ENCODE peak calls at places on chromosomes 4 and X, in eight cellular contexts. Q is effector memory CD4-positive, alpha-beta T cell; G is adrenal gland; B is Caco-2; R is cardiac muscle cell; U is DND-41; O is brain microvascular endothelial cell; C is neural progenitor cell. P is an unnamed sample.

GRCh38 chr4:82773049-82773448 is 25.5 kb downstream of the SCD5 start:
- DNase-seq in Q (no peak), G (no peak), B (no peak), R (no peak), U (no peak), O (no peak), C (no peak), P (no peak)

GRCh38 chrX:40073439-40074054 is 24.2 kb downstream of the BCOR start:
- DNase-seq in Q (no peak), G (no peak), B (no peak), R (no peak), U (no peak), O (no peak), C (no peak), P (no peak)

GRCh38 chr4:139144161-139144859 is 32.7 kb downstream of the ELF2 start:
- DNase-seq in Q (no peak), G (peak; percentile 28), B (no peak), R (peak; percentile 30), U (peak; percentile 16), O (peak; percentile 38), C (peak; percentile 43), P (peak; percentile 76)

GRCh38 chr4:64776820-64777219 is 367.6 kb upstream of the TECRL start:
- DNase-seq in Q (no peak), G (no peak), B (no peak), R (no peak), U (no peak), O (no peak), C (no peak), P (no peak)

GRCh38 chr4:140152015-140152703 is 1.8 kb downstream of the MAML3 start:
- DNase-seq in Q (peak; percentile 55), G (peak; percentile 80), B (no peak), R (peak; percentile 84), U (peak; percentile 84), O (no peak), C (peak; percentile 76), P (peak; percentile 80)

GRCh38 chr4:7811536-7812190 is 128.0 kb downstream of the AFAP1 start:
- DNase-seq in Q (no peak), G (no peak), B (peak; percentile 28), R (no peak), U (no peak), O (no peak), C (peak; percentile 61), P (peak; percentile 63)

GRCh38 chr4:73948990-73949706 is 32.7 kb downstream of the PF4 start:
- DNase-seq in Q (no peak), G (no peak), B (no peak), R (no peak), U (no peak), O (no peak), C (no peak), P (no peak)

GRCh38 chrX:35499071-35499862 is 298.9 kb upstream of the MAGEB16 start:
- DNase-seq in Q (no peak), G (no peak), B (no peak), R (no peak), U (no peak), O (no peak), C (no peak), P (no peak)

GRCh38 chr4:80286451-80286850 is 20.0 kb downstream of the FGF5 start:
- DNase-seq in Q (no peak), G (no peak), B (no peak), R (no peak), U (no peak), O (no peak), C (no peak), P (no peak)

GRCh38 chrX:8025705-8026104 is 98.5 kb upstream of the PNPLA4 start:
- DNase-seq in Q (no peak), G (no peak), B (no peak), R (no peak), U (no peak), O (no peak), C (no peak), P (no peak)

GRCh38 chr4:11700751-11701226 is 272.1 kb upstream of the HS3ST1 start:
- DNase-seq in Q (no peak), G (no peak), B (no peak), R (no peak), U (no peak), O (no peak), C (no peak), P (no peak)

GRCh38 chrX:55908685-55909212 is 191.2 kb downstream of the RRAGB start:
- DNase-seq in Q (no peak), G (peak; percentile 13), B (peak; percentile 13), R (peak; percentile 35), U (no peak), O (no peak), C (peak; percentile 43), P (peak; percentile 35)

GRCh38 chr4:143700060-143700419 is 435 bp downstream of the FREM3 start:
- DNase-seq in Q (no peak), G (peak; percentile 15), B (no peak), R (peak; percentile 29), U (peak; percentile 21), O (no peak), C (peak; percentile 19), P (peak; percentile 75)
- H3K4me3 ChIP-seq in Q (peak overlapping the region; percentile 45), G (peak overlapping the region; percentile 33), B (no peak overlapping the region), R (peak overlapping the region; percentile 26), U (peak overlapping the region; percentile 61), O (peak overlapping the region; percentile 20), C (peak overlapping the region; percentile 64), P (peak overlapping the region; percentile 54)

GRCh38 chrX:2829066-2829430 is 318 bp downstream of the GYG2 start:
- DNase-seq in Q (no peak), G (no peak), B (peak; percentile 16), R (peak; percentile 63), U (no peak), O (no peak), C (peak; percentile 86), P (no peak)
- H3K4me3 ChIP-seq in Q (no peak overlapping the region), G (peak overlapping the region; percentile 49), B (peak overlapping the region; percentile 68), R (peak overlapping the region; percentile 72), U (no peak overlapping the region), O (peak overlapping the region; percentile 39), C (peak overlapping the region; percentile 81), P (peak overlapping the region; percentile 42)

GRCh38 chr4:182492456-182492855 is 249.3 kb downstream of the TENM3 start:
- DNase-seq in Q (no peak), G (no peak), B (no peak), R (no peak), U (no peak), O (peak; percentile 51), C (no peak), P (peak; percentile 42)
- H3K4me3 ChIP-seq in Q (no peak overlapping the region), G (peak overlapping the region; percentile 32), B (no peak overlapping the region), R (no peak overlapping the region), U (no peak overlapping the region), O (peak overlapping the region; percentile 3), C (no peak overlapping the region), P (peak overlapping the region; percentile 23)

GRCh38 chr4:69830529-69831269 is 29.2 kb downstream of the SULT1E1 start:
- DNase-seq in Q (no peak), G (no peak), B (peak; percentile 67), R (no peak), U (no peak), O (peak; percentile 62), C (no peak), P (peak; percentile 10)
- H3K4me3 ChIP-seq in Q (no peak overlapping the region), G (no peak overlapping the region), B (peak overlapping the region; percentile 41), R (no peak overlapping the region), U (no peak overlapping the region), O (no peak overlapping the region), C (no peak overlapping the region), P (no peak overlapping the region)

GRCh38 chrX:41449615-41450014 is 2.5 kb downstream of the NYX start:
- DNase-seq in Q (no peak), G (no peak), B (no peak), R (peak; percentile 83), U (no peak), O (no peak), C (no peak), P (peak; percentile 42)
- H3K4me3 ChIP-seq in Q (no peak overlapping the region), G (peak overlapping the region; percentile 17), B (no peak overlapping the region), R (no peak overlapping the region), U (no peak overlapping the region), O (no peak overlapping the region), C (no peak overlapping the region), P (peak overlapping the region; percentile 59)

DNA sequence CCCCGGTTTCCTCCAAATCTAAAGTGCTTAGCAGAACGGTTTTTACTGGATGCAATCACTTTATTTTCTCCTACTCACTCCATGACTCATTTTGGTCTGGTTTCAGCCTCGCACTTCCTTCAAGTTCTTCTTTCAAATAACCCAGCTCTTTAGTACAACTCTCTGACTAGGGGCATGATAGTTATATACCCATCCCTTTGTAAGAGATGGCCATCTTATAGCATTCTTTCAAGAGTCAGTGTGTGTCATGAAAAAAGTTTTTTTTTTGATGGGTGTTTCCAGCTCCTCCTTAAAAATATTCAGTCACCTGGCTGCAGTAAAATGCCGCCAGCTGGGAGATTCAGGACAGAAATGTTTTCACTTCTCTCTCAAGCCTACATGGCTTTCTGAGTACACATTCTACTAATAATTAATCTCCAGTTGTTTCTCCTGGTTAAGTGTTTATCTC is 139.4 kb downstream of the GASK1B start:
- DNase-seq in Q (no peak), G (peak; percentile 32), B (no peak), R (no peak), U (no peak), O (peak; percentile 38), C (no peak), P (peak; percentile 59)
- H3K4me3 ChIP-seq in Q (no peak overlapping the region), G (no peak overlapping the region), B (no peak overlapping the region), R (no peak overlapping the region), U (no peak overlapping the region), O (no peak overlapping the region), C (no peak overlapping the region), P (no peak overlapping the region)

GRCh38 chrX:66163849-66164401 is at the start of gene HEPH:
- DNase-seq in Q (no peak), G (peak; percentile 36), B (peak; percentile 5), R (peak; percentile 58), U (no peak), O (no peak), C (peak; percentile 65), P (peak; percentile 63)

GRCh38 chrX:66163447-66163846 is 600 bp upstream of the HEPH start:
- DNase-seq in Q (no peak), G (no peak), B (no peak), R (no peak), U (no peak), O (no peak), C (no peak), P (no peak)

GRCh38 chrX:66164931-66165330 is 884 bp downstream of the HEPH start:
- DNase-seq in Q (no peak), G (no peak), B (no peak), R (no peak), U (no peak), O (no peak), C (no peak), P (no peak)

GRCh38 chrX:66162331-66162822 is 1.7 kb upstream of the HEPH start:
- DNase-seq in Q (no peak), G (no peak), B (peak; percentile 51), R (no peak), U (no peak), O (no peak), C (no peak), P (peak; percentile 10)

GRCh38 chrX:66164470-66164869 is 423 bp downstream of the HEPH start:
- DNase-seq in Q (no peak), G (no peak), B (no peak), R (no peak), U (no peak), O (no peak), C (peak; percentile 11), P (peak; percentile 40)
- H3K4me3 ChIP-seq in Q (no peak overlapping the region), G (peak overlapping the region; percentile 62), B (peak overlapping the region; percentile 42), R (peak overlapping the region; percentile 57), U (no peak overlapping the region), O (no peak overlapping the region), C (peak overlapping the region; percentile 56), P (peak overlapping the region; percentile 71)

P was measured in GM23248.